ENCODE peak calls at places on chromosomes 1 and 21, in five cellular contexts. One of them, this sample, is unnamed.
A peak's percentile ranks its signal among the peaks of the same experiment; 100 is the strongest.

GRCh38 chr1:198357937-198358336 is 182.5 kb downstream of the ATP6V1G3 start:
- DNase-seq in posterior cingulate gyrus: no peak
- DNase-seq in pancreas: no peak
- DNase-seq in choroid plexus epithelial cell: no peak
- DNase-seq in OCI-LY7: no peak
- DNase-seq in this sample: no peak

GRCh38 chr1:147452809-147453208 is 88.5 kb upstream of the BCL9 start:
- DNase-seq in OCI-LY7: no peak
- DNase-seq in choroid plexus epithelial cell: no peak
- DNase-seq in pancreas: no peak
- DNase-seq in posterior cingulate gyrus: no peak
- DNase-seq in this sample: no peak

GRCh38 chr1:52266507-52266906 is 99.5 kb downstream of the CC2D1B start:
- DNase-seq in posterior cingulate gyrus: no peak
- DNase-seq in pancreas: no peak
- DNase-seq in OCI-LY7: no peak
- DNase-seq in choroid plexus epithelial cell: no peak
- DNase-seq in this sample: no peak

GRCh38 chr1:151680812-151681211 is 35.8 kb downstream of the CELF3 start:
- DNase-seq in OCI-LY7: no peak
- DNase-seq in choroid plexus epithelial cell: peak; percentile 92
- DNase-seq in pancreas: no peak
- DNase-seq in posterior cingulate gyrus: no peak
- DNase-seq in this sample: no peak

GRCh38 chr21:36534656-36535055 is 54.7 kb upstream of the CLDN14 start:
- DNase-seq in choroid plexus epithelial cell: no peak
- DNase-seq in OCI-LY7: no peak
- DNase-seq in pancreas: no peak
- DNase-seq in posterior cingulate gyrus: no peak
- DNase-seq in this sample: no peak

GRCh38 chr1:18956189-18957135 is at the start of gene IFFO2:
- DNase-seq in choroid plexus epithelial cell: peak; percentile 94
- DNase-seq in pancreas: peak; percentile 98
- DNase-seq in OCI-LY7: peak; percentile 90
- DNase-seq in posterior cingulate gyrus: peak; percentile 99
- DNase-seq in this sample: peak; percentile 98

GRCh38 chr1:15941044-15941840 is 34.7 kb downstream of the ZBTB17 start:
- DNase-seq in pancreas: no peak
- DNase-seq in posterior cingulate gyrus: no peak
- DNase-seq in choroid plexus epithelial cell: no peak
- DNase-seq in OCI-LY7: no peak
- DNase-seq in this sample: no peak

GRCh38 chr1:192256674-192257334 is 60.0 kb upstream of the RGS21 start:
- DNase-seq in pancreas: no peak
- DNase-seq in posterior cingulate gyrus: no peak
- DNase-seq in choroid plexus epithelial cell: no peak
- DNase-seq in OCI-LY7: no peak
- DNase-seq in this sample: no peak

GRCh38 chr1:115440733-115441132 is 102.7 kb upstream of the NGF start:
- DNase-seq in posterior cingulate gyrus: no peak
- DNase-seq in choroid plexus epithelial cell: no peak
- DNase-seq in pancreas: no peak
- DNase-seq in OCI-LY7: no peak
- DNase-seq in this sample: no peak

GRCh38 chr1:156319664-156320063 is 18.4 kb downstream of the CCT3 start:
- DNase-seq in OCI-LY7: peak; percentile 42
- DNase-seq in choroid plexus epithelial cell: peak; percentile 65
- DNase-seq in pancreas: no peak
- DNase-seq in posterior cingulate gyrus: no peak
- DNase-seq in this sample: no peak

GRCh38 chr1:244653439-244654283 is 735 bp downstream of the DESI2 start:
- DNase-seq in choroid plexus epithelial cell: peak; percentile 33
- DNase-seq in posterior cingulate gyrus: no peak
- DNase-seq in OCI-LY7: peak; percentile 28
- DNase-seq in pancreas: peak; percentile 50
- DNase-seq in this sample: no peak

GRCh38 chr21:33655591-33656221 is 13.4 kb downstream of the ITSN1 start:
- DNase-seq in posterior cingulate gyrus: no peak
- DNase-seq in OCI-LY7: no peak
- DNase-seq in pancreas: no peak
- DNase-seq in choroid plexus epithelial cell: peak; percentile 96
- DNase-seq in this sample: no peak

GRCh38 chr1:29736582-29737188 is 500.4 kb downstream of the PTPRU start:
- DNase-seq in choroid plexus epithelial cell: peak; percentile 69
- DNase-seq in OCI-LY7: peak; percentile 46
- DNase-seq in posterior cingulate gyrus: no peak
- DNase-seq in pancreas: peak; percentile 23
- DNase-seq in this sample: no peak

GRCh38 chr1:176043537-176043936 is 163.5 kb downstream of the COP1 start:
- DNase-seq in choroid plexus epithelial cell: no peak
- DNase-seq in pancreas: no peak
- DNase-seq in posterior cingulate gyrus: no peak
- DNase-seq in OCI-LY7: no peak
- DNase-seq in this sample: no peak

GRCh38 chr1:106889054-106889453 is 167.4 kb upstream of the PRMT6 start:
- DNase-seq in OCI-LY7: no peak
- DNase-seq in pancreas: no peak
- DNase-seq in posterior cingulate gyrus: no peak
- DNase-seq in choroid plexus epithelial cell: no peak
- DNase-seq in this sample: no peak

GRCh38 chr1:25566730-25567341 is 23.4 kb downstream of the LDLRAP1 start:
- DNase-seq in choroid plexus epithelial cell: peak; percentile 97
- DNase-seq in posterior cingulate gyrus: peak; percentile 59
- DNase-seq in OCI-LY7: peak; percentile 87
- DNase-seq in pancreas: no peak
- DNase-seq in this sample: no peak

GRCh38 chr1:9385801-9386573 is 93.3 kb downstream of the SPSB1 start:
- DNase-seq in posterior cingulate gyrus: no peak
- DNase-seq in OCI-LY7: no peak
- DNase-seq in choroid plexus epithelial cell: no peak
- DNase-seq in pancreas: no peak
- DNase-seq in this sample: no peak

GRCh38 chr1:18970358-18970757 is 13.9 kb upstream of the IFFO2 start:
- DNase-seq in pancreas: no peak
- DNase-seq in choroid plexus epithelial cell: no peak
- DNase-seq in OCI-LY7: no peak
- DNase-seq in posterior cingulate gyrus: no peak
- DNase-seq in this sample: no peak

GRCh38 chr1:99849413-99849743 is 783 bp upstream of the AGL start:
- DNase-seq in posterior cingulate gyrus: no peak
- DNase-seq in choroid plexus epithelial cell: peak; percentile 3
- DNase-seq in pancreas: peak; percentile 12
- DNase-seq in OCI-LY7: peak; percentile 37
- DNase-seq in this sample: no peak

GRCh38 chr1:202713110-202713509 is 2.9 kb upstream of the SYT2 start:
- DNase-seq in OCI-LY7: no peak
- DNase-seq in choroid plexus epithelial cell: no peak
- DNase-seq in pancreas: no peak
- DNase-seq in posterior cingulate gyrus: no peak
- DNase-seq in this sample: no peak

GRCh38 chr21:37257526-37257966 is 9.6 kb downstream of the VPS26C start:
- DNase-seq in OCI-LY7: no peak
- DNase-seq in choroid plexus epithelial cell: peak; percentile 54
- DNase-seq in pancreas: peak; percentile 20
- DNase-seq in posterior cingulate gyrus: no peak
- DNase-seq in this sample: peak; percentile 79

GRCh38 chr1:119338004-119338403 is 30.6 kb upstream of the HAO2 start:
- DNase-seq in pancreas: no peak
- DNase-seq in OCI-LY7: no peak
- DNase-seq in posterior cingulate gyrus: no peak
- DNase-seq in choroid plexus epithelial cell: no peak
- DNase-seq in this sample: no peak

GRCh38 chr1:116763787-116764465 is 9.7 kb downstream of the CD2 start:
- DNase-seq in choroid plexus epithelial cell: no peak
- DNase-seq in pancreas: no peak
- DNase-seq in posterior cingulate gyrus: no peak
- DNase-seq in OCI-LY7: peak; percentile 44
- DNase-seq in this sample: no peak

GRCh38 chr1:154548028-154548427 is 10.4 kb downstream of the UBE2Q1 start:
- DNase-seq in pancreas: peak; percentile 75
- DNase-seq in OCI-LY7: no peak
- DNase-seq in choroid plexus epithelial cell: no peak
- DNase-seq in posterior cingulate gyrus: no peak
- DNase-seq in this sample: no peak

GRCh38 chr1:151907363-151908139 is 1.8 kb downstream of the THEM4 start:
- DNase-seq in OCI-LY7: peak; percentile 54
- DNase-seq in pancreas: no peak
- DNase-seq in choroid plexus epithelial cell: no peak
- DNase-seq in posterior cingulate gyrus: no peak
- DNase-seq in this sample: no peak